ENCODE peak calls at places on chromosomes 12 and 14, in six cellular contexts. V, M, G, B, N and A are unnamed samples.

GRCh38 chr14:71753126-71753830 is 179.0 kb upstream of the RGS6 start:
- DNase-seq in V (peak), M (peak), G (no peak), B (peak), N (peak), A (peak)

GRCh38 chr12:51907083-51907863 is at the start of gene ACVRL1:
- DNase-seq in V (no peak), M (no peak), G (no peak), B (no peak), N (peak), A (no peak)

GRCh38 chr14:72736791-72737559 is 156.9 kb downstream of the DPF3 start:
- DNase-seq in V (no peak), M (no peak), G (no peak), B (peak), N (no peak), A (no peak)

GRCh38 chr14:32370720-32371119 is 41.6 kb downstream of the AKAP6 start:
- DNase-seq in V (no peak), M (peak), G (no peak), B (peak), N (no peak), A (no peak)

GRCh38 chr12:86669010-86669409 is 412.8 kb upstream of the MGAT4C start:
- DNase-seq in V (no peak), M (no peak), G (no peak), B (no peak), N (no peak), A (no peak)

GRCh38 chr14:63435838-63436237 is 107.3 kb downstream of the PPP2R5E start:
- DNase-seq in V (no peak), M (peak), G (no peak), B (peak), N (peak), A (no peak)

GRCh38 chr12:1932264-1932777 is 13.9 kb upstream of the CACNA2D4 start:
- DNase-seq in V (no peak), M (no peak), G (no peak), B (peak), N (peak), A (peak)

GRCh38 chr14:59787045-59787674 is 83.4 kb downstream of the RTN1 start:
- DNase-seq in V (no peak), M (no peak), G (no peak), B (no peak), N (no peak), A (no peak)

GRCh38 chr14:92635031-92635430 is 113.4 kb downstream of the LGMN start:
- DNase-seq in V (no peak), M (no peak), G (no peak), B (no peak), N (no peak), A (no peak)

GRCh38 chr12:107612508-107612907 is 73.1 kb upstream of the PWP1 start:
- DNase-seq in V (no peak), M (no peak), G (no peak), B (no peak), N (no peak), A (no peak)

GRCh38 chr14:70536830-70537229 is 2.0 kb upstream of the ADAM20 start:
- DNase-seq in V (no peak), M (no peak), G (no peak), B (no peak), N (no peak), A (no peak)

GRCh38 chr12:76030378-76031080 is 1.0 kb downstream of the PHLDA1 start:
- DNase-seq in V (peak), M (no peak), G (no peak), B (peak), N (peak), A (peak)

GRCh38 chr12:111056618-111057521 is 136.5 kb upstream of the MYL2 start:
- DNase-seq in V (peak), M (no peak), G (no peak), B (no peak), N (no peak), A (no peak)

GRCh38 chr14:69027242-69027913 is 48.3 kb upstream of the ACTN1 start:
- DNase-seq in V (no peak), M (no peak), G (no peak), B (no peak), N (no peak), A (no peak)

GRCh38 chr12:63306476-63306875 is 155.5 kb upstream of the AVPR1A start:
- DNase-seq in V (no peak), M (no peak), G (no peak), B (peak), N (no peak), A (no peak)

GRCh38 chr12:110860833-110861291 is 14.1 kb downstream of the CCDC63 start:
- DNase-seq in V (no peak), M (no peak), G (no peak), B (no peak), N (no peak), A (peak)

GRCh38 chr14:100872641-100873071 is 30.9 kb downstream of the RTL1 start:
- DNase-seq in V (no peak), M (no peak), G (no peak), B (no peak), N (no peak), A (no peak)

GRCh38 chr12:51687142-51687935 is 96.3 kb downstream of the SCN8A start:
- DNase-seq in V (no peak), M (no peak), G (no peak), B (peak), N (no peak), A (no peak)

GRCh38 chr12:68180792-68181744 is 21.5 kb upstream of the IFNG start:
- DNase-seq in V (peak), M (no peak), G (no peak), B (peak), N (peak), A (no peak)

GRCh38 chr12:67434653-67435375 is 165.7 kb downstream of the CAND1 start:
- DNase-seq in V (no peak), M (peak), G (no peak), B (peak), N (no peak), A (no peak)

GRCh38 chr12:104218935-104219334 is 3.4 kb downstream of the TXNRD1 start:
- DNase-seq in V (no peak), M (no peak), G (no peak), B (peak), N (no peak), A (no peak)

GRCh38 chr12:49961111-49961922 is at the start of gene AQP5:
- DNase-seq in V (no peak), M (no peak), G (no peak), B (no peak), N (no peak), A (no peak)

GRCh38 chr12:53057816-53058500 is 8.1 kb downstream of the TNS2 start:
- DNase-seq in V (no peak), M (no peak), G (no peak), B (no peak), N (no peak), A (no peak)

GRCh38 chr14:80658733-80659132 is 282.8 kb downstream of the CEP128 start:
- DNase-seq in V (no peak), M (no peak), G (no peak), B (no peak), N (no peak), A (no peak)
- H3K4me3 ChIP-seq in V (no peak), M (no peak), G (no peak), B (no peak), N (no peak), A (no peak)

DNA sequence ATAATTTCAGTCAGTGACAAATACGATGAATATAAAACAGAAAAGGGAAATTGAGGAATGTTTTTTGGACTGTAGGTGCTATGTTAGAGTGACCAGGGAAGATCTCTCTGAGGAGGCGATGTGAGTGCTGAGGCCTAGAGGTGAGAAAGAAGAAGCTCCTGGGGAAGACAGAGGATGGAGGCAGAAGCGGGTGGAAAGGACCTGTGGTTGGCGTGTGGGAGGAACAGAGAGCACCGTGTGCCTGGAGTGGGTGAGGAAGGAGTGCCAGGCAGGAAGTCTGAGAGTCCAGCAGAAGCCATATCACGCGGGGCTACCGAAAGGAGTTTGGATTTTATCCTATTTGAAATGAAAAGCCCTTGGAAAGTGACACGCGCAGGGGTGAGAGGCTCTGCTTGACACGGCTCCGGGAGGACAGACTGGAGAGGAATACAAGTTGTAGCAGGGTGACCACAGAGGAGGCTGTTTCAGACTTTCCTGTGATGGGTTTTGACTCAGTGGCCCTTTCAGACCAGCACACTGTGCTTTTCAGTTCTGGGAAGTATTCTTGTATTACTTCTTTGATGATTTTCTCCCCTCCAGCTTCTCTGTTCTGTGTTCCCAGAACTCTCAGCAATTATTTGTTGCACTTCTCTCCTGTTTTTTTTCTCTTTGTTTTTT is 96.9 kb downstream of the VRK1 start:
- DNase-seq in V (no peak), M (no peak), G (no peak), B (no peak), N (no peak), A (no peak)
- H3K4me3 ChIP-seq in V (no peak), M (no peak), G (no peak), B (no peak), N (no peak), A (no peak)

GRCh38 chr12:116508145-116509121 is 50.7 kb upstream of the MAP1LC3B2 start:
- DNase-seq in V (peak), M (no peak), G (no peak), B (peak), N (peak), A (peak)
- H3K4me3 ChIP-seq in V (no peak), M (no peak), G (peak), B (peak), N (no peak), A (peak)

DNA sequence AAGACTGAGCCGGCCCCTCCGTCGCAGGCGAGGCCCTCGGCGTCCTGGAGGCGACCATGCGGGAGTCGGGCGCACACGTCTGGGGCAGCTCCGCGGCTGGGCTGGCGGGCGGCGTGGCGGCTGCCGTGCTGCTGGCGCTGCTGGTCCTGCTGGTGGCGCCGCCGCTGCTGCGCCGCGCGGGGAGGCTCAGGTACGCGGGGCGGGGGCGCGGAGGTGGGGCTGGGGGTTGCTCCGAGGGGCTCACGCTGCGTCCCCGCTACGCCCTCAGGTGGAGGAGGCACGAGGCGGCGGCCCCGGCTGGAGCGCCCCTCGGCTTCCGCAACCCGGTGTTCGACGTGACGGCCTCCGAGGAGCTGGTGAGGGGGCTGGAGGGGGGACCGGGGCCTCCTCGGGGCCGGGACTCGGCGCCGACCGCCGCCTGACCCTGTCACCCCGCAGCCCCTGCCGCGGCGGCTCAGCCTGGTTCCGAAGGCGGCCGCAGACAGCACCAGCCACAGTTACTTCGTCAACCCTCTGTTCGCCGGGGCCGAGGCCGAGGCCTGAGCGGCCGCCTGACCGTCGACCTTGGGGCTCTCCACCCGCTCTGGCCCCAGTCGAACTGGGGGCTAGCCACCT is 7.8 kb downstream of the AMN start:
- DNase-seq in V (no peak), M (no peak), G (no peak), B (no peak), N (peak), A (no peak)
- H3K4me3 ChIP-seq in V (no peak), M (no peak), G (peak), B (no peak), N (no peak), A (no peak)